ENCODE peak calls at places on chromosomes 7 and 10, in seven cellular contexts. X is HCT116, W is SK-N-SH, R is GM12878, A is HepG2, Z is H1, M is K562. Q is an unnamed sample.

GRCh38 chr7:1943933-1944618 is 274.0 kb downstream of the ELFN1 start:
- DNase-seq in M (no peak), R (no peak), W (no peak), X (no peak), A (no peak), Z (no peak), Q (no peak)

GRCh38 chr10:115654961-115655360 is 561.8 kb downstream of the ATRNL1 start:
- DNase-seq in W (no peak), X (no peak), Z (no peak), R (no peak), M (no peak), A (no peak), Q (no peak)

GRCh38 chr7:20435305-20435704 is 104.6 kb downstream of the ITGB8 start:
- DNase-seq in M (no peak), R (no peak), W (no peak), Z (no peak), A (no peak), X (no peak), Q (no peak)

GRCh38 chr10:126628746-126629145 is 41.7 kb downstream of the C10orf90 start:
- DNase-seq in W (no peak), M (no peak), X (no peak), R (no peak), Z (no peak), A (no peak), Q (no peak)

GRCh38 chr7:44368455-44368854 is 43.1 kb upstream of the CAMK2B start:
- DNase-seq in W (no peak), X (no peak), R (no peak), M (no peak), A (no peak), Z (no peak), Q (no peak)

GRCh38 chr10:30691601-30692015 is 62.1 kb upstream of the LYZL2 start:
- DNase-seq in W (no peak), X (no peak), Z (no peak), M (peak; percentile 16), A (no peak), R (no peak), Q (no peak)

GRCh38 chr10:3045471-3046209 is 21.7 kb upstream of the PFKP start:
- DNase-seq in Z (peak; percentile 63), X (no peak), W (peak; percentile 67), A (peak; percentile 27), R (no peak), M (peak; percentile 91), Q (peak; percentile 27)

GRCh38 chr10:85888004-85888403 is 478.6 kb downstream of the GRID1 start:
- DNase-seq in W (no peak), Z (no peak), M (no peak), X (no peak), A (peak; percentile 64), R (no peak), Q (no peak)

GRCh38 chr7:128427289-128427891 is 17.6 kb upstream of the IMPDH1 start:
- DNase-seq in Z (no peak), X (peak; percentile 36), W (peak; percentile 65), A (peak; percentile 55), M (peak; percentile 62), R (no peak), Q (peak; percentile 79)

GRCh38 chr10:110487411-110488123 is 10.1 kb upstream of the DUSP5 start:
- DNase-seq in W (no peak), X (no peak), M (no peak), Z (no peak), R (no peak), A (peak; percentile 24), Q (no peak)

GRCh38 chr7:47549916-47550315 is 32.0 kb downstream of the TNS3 start:
- DNase-seq in Z (no peak), R (no peak), X (no peak), A (no peak), W (no peak), M (no peak), Q (no peak)

GRCh38 chr10:10854715-10855114 is 163.0 kb upstream of the CELF2 start:
- DNase-seq in M (no peak), X (no peak), Z (no peak), R (no peak), W (no peak), A (no peak), Q (no peak)

GRCh38 chr10:130997267-130998045 is 314.1 kb downstream of the TCERG1L start:
- DNase-seq in W (no peak), X (no peak), A (no peak), M (no peak), R (no peak), Z (no peak), Q (no peak)

GRCh38 chr7:39527296-39527695 is 38.9 kb upstream of the YAE1 start:
- DNase-seq in X (no peak), A (no peak), W (no peak), M (no peak), Z (no peak), R (no peak), Q (no peak)

GRCh38 chr10:66746711-66747110 is 179.1 kb upstream of the LRRTM3 start:
- DNase-seq in X (no peak), W (no peak), A (no peak), M (no peak), R (no peak), Z (no peak), Q (no peak)

GRCh38 chr7:39621261-39621660 is 2.1 kb upstream of the RALA start:
- DNase-seq in M (no peak), Z (no peak), R (no peak), X (no peak), A (no peak), W (no peak), Q (no peak)

GRCh38 chr7:23347007-23347681 is 48.0 kb downstream of the MALSU1 start:
- DNase-seq in M (peak; percentile 81), W (no peak), X (no peak), Z (no peak), A (no peak), R (no peak), Q (no peak)

GRCh38 chr10:130025811-130026510 is 61.9 kb upstream of the EBF3 start:
- DNase-seq in R (no peak), A (no peak), X (no peak), Z (no peak), W (no peak), M (no peak), Q (no peak)

GRCh38 chr7:152512711-152513110 is 76.9 kb upstream of the KMT2C start:
- DNase-seq in Z (no peak), A (no peak), R (no peak), M (no peak), X (no peak), W (no peak), Q (no peak)

GRCh38 chr10:1670541-1671365 is 66.6 kb downstream of the ADARB2 start:
- DNase-seq in Z (no peak), R (no peak), W (no peak), M (no peak), X (no peak), A (no peak), Q (peak; percentile 25)

GRCh38 chr10:105068497-105068896 is 427.4 kb downstream of the SORCS3 start:
- DNase-seq in M (no peak), A (no peak), R (no peak), Z (no peak), W (no peak), X (no peak), Q (no peak)

GRCh38 chr7:90955641-90956207 is 308.5 kb upstream of the FZD1 start:
- DNase-seq in R (no peak), A (no peak), Z (no peak), W (no peak), X (no peak), M (no peak), Q (no peak)

GRCh38 chr7:99828818-99829217 is 1.0 kb downstream of the CYP3A43 start:
- DNase-seq in Z (no peak), M (no peak), R (no peak), W (no peak), X (no peak), A (peak; percentile 18), Q (no peak)

GRCh38 chr10:78255796-78256638 is 222.4 kb downstream of the RPS24 start:
- DNase-seq in R (no peak), A (peak; percentile 65), Z (no peak), X (peak; percentile 82), W (no peak), M (peak; percentile 61), Q (peak; percentile 42)

GRCh38 chr10:51900180-51900579 is 200.8 kb upstream of the CSTF2T start:
- DNase-seq in Z (no peak), R (no peak), W (no peak), A (no peak), X (no peak), M (no peak), Q (no peak)

GRCh38 chr7:7984424-7984823 is 15.8 kb downstream of the GLCCI1 start:
- DNase-seq in X (no peak), A (no peak), M (no peak), R (no peak), Z (no peak), W (no peak), Q (no peak)

GRCh38 chr10:35218339-35218955 is 91.8 kb downstream of the CREM start:
- DNase-seq in W (peak; percentile 69), R (peak; percentile 59), M (peak; percentile 59), X (peak; percentile 86), Z (peak; percentile 77), A (peak; percentile 77), Q (peak; percentile 31)

GRCh38 chr10:113412161-113412560 is 140.7 kb upstream of the HABP2 start:
- DNase-seq in X (no peak), W (no peak), M (no peak), R (no peak), A (no peak), Z (no peak), Q (no peak)

GRCh38 chr7:44470080-44470479 is 20.4 kb downstream of the NUDCD3 start:
- DNase-seq in A (no peak), X (no peak), R (no peak), M (peak; percentile 18), Z (no peak), W (no peak), Q (no peak)

GRCh38 chr7:130901209-130901783 is 167.3 kb upstream of the KLF14 start:
- DNase-seq in M (no peak), W (no peak), X (peak; percentile 96), R (no peak), A (no peak), Z (no peak), Q (no peak)
- TF ChIP-seq JUND in M (no peak), W (peak; percentile 28), X (no peak), R (no peak), A (no peak), Z (no peak), Q (no peak)

DNA sequence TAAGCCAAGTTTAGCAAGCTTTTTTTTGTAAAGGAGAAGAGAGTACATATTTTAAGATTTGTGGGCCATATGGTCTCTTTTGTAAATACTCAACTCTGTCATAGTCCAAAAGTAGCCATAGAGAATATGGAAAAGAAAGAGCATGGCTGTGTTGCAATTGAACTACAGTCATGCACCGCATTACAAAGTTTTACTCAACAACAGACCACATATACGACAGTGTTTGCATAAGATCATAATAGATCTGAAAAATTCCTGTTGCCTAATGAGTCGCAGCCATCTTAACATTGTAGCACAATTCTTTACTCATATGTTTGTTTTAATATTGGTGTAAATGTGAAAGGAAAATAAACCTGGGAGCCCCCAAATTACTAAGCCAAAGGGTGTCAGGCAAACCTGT is 440.8 kb downstream of the HTR7 start:
- DNase-seq in W (no peak), A (peak; percentile 16), X (no peak), Z (no peak), M (no peak), R (no peak), Q (no peak)
- TF ChIP-seq JUND in W (no peak), A (no peak), X (no peak), Z (no peak), M (no peak), R (no peak), Q (no peak)

GRCh38 chr10:88157981-88158465 is 294.6 kb downstream of the PTEN start:
- DNase-seq in A (no peak), X (no peak), M (no peak), R (no peak), W (no peak), Z (no peak), Q (no peak)
- TF ChIP-seq JUND in A (no peak), X (peak; percentile 73), M (no peak), R (no peak), W (peak; percentile 97), Z (no peak), Q (no peak)

GRCh38 chr7:51263631-51264484 is 52.8 kb downstream of the COBL start:
- DNase-seq in M (no peak), X (peak; percentile 37), W (no peak), Z (peak; percentile 33), A (no peak), R (no peak), Q (peak; percentile 69)
- TF ChIP-seq JUND in M (no peak), X (no peak), W (no peak), Z (no peak), A (no peak), R (no peak), Q (no peak)

Q was measured in T47D.